ENCODE peak calls at places on chromosomes 12 and 14, in eight cellular contexts. One of them, this sample, is unnamed.
A peak's percentile ranks its signal among the peaks of the same experiment; 100 is the strongest.

GRCh38 chr12:122888232-122888752 is 7.6 kb downstream of the VPS37B start:
- DNase-seq in vagina: no peak
- DNase-seq in adrenal gland: peak; percentile 54
- DNase-seq in left ventricle myocardium inferior: peak; percentile 31
- DNase-seq in tibial nerve: no peak
- DNase-seq in GM06990: no peak
- DNase-seq in GM23248: peak; percentile 56
- DNase-seq in fibroblast of lung: peak; percentile 57
- DNase-seq in this sample: no peak

GRCh38 chr12:101667591-101667990 is 29.8 kb upstream of the CHPT1 start:
- DNase-seq in vagina: no peak
- DNase-seq in adrenal gland: no peak
- DNase-seq in left ventricle myocardium inferior: no peak
- DNase-seq in tibial nerve: no peak
- DNase-seq in GM06990: no peak
- DNase-seq in GM23248: no peak
- DNase-seq in fibroblast of lung: no peak
- DNase-seq in this sample: no peak

GRCh38 chr12:38162708-38163441 is 153.7 kb upstream of the ALG10B start:
- DNase-seq in vagina: no peak
- DNase-seq in adrenal gland: no peak
- DNase-seq in left ventricle myocardium inferior: no peak
- DNase-seq in tibial nerve: no peak
- DNase-seq in GM06990: no peak
- DNase-seq in GM23248: no peak
- DNase-seq in fibroblast of lung: no peak
- DNase-seq in this sample: no peak

GRCh38 chr12:111753144-111753881 is 13.4 kb upstream of the ALDH2 start:
- DNase-seq in vagina: no peak
- DNase-seq in adrenal gland: peak; percentile 86
- DNase-seq in left ventricle myocardium inferior: peak; percentile 61
- DNase-seq in tibial nerve: no peak
- DNase-seq in GM06990: no peak
- DNase-seq in GM23248: peak; percentile 64
- DNase-seq in fibroblast of lung: peak; percentile 76
- DNase-seq in this sample: peak; percentile 75

GRCh38 chr14:69708049-69708448 is 58.9 kb upstream of the SRSF5 start:
- DNase-seq in vagina: no peak
- DNase-seq in adrenal gland: no peak
- DNase-seq in left ventricle myocardium inferior: no peak
- DNase-seq in tibial nerve: no peak
- DNase-seq in GM06990: no peak
- DNase-seq in GM23248: no peak
- DNase-seq in fibroblast of lung: no peak
- DNase-seq in this sample: no peak

GRCh38 chr12:110498984-110499706 is 2.8 kb downstream of the VPS29 start:
- DNase-seq in vagina: no peak
- DNase-seq in adrenal gland: no peak
- DNase-seq in left ventricle myocardium inferior: no peak
- DNase-seq in tibial nerve: no peak
- DNase-seq in GM06990: no peak
- DNase-seq in GM23248: peak; percentile 69
- DNase-seq in fibroblast of lung: peak; percentile 22
- DNase-seq in this sample: no peak

GRCh38 chr12:96194901-96195844 is 998 bp downstream of the ELK3 start:
- DNase-seq in vagina: no peak
- DNase-seq in adrenal gland: peak; percentile 55
- DNase-seq in left ventricle myocardium inferior: peak; percentile 30
- DNase-seq in tibial nerve: no peak
- DNase-seq in GM06990: peak; percentile 57
- DNase-seq in GM23248: peak; percentile 93
- DNase-seq in fibroblast of lung: peak; percentile 89
- DNase-seq in this sample: peak; percentile 69

GRCh38 chr12:48794870-48795269 is 6.0 kb upstream of the ADCY6 start:
- DNase-seq in vagina: no peak
- DNase-seq in adrenal gland: no peak
- DNase-seq in left ventricle myocardium inferior: no peak
- DNase-seq in tibial nerve: no peak
- DNase-seq in GM06990: no peak
- DNase-seq in GM23248: peak; percentile 56
- DNase-seq in fibroblast of lung: no peak
- DNase-seq in this sample: no peak

GRCh38 chr14:75604979-75605825 is 26.8 kb downstream of the FLVCR2 start:
- DNase-seq in vagina: no peak
- DNase-seq in adrenal gland: peak; percentile 26
- DNase-seq in left ventricle myocardium inferior: peak; percentile 49
- DNase-seq in tibial nerve: peak; percentile 58
- DNase-seq in GM06990: no peak
- DNase-seq in GM23248: no peak
- DNase-seq in fibroblast of lung: peak; percentile 15
- DNase-seq in this sample: peak; percentile 41

GRCh38 chr12:94289551-94290312 is 141.4 kb downstream of the PLXNC1 start:
- DNase-seq in vagina: no peak
- DNase-seq in adrenal gland: peak; percentile 38
- DNase-seq in left ventricle myocardium inferior: no peak
- DNase-seq in tibial nerve: no peak
- DNase-seq in GM06990: no peak
- DNase-seq in GM23248: peak; percentile 80
- DNase-seq in fibroblast of lung: peak; percentile 78
- DNase-seq in this sample: no peak

GRCh38 chr14:104101086-104101621 is 15.7 kb downstream of the ASPG start:
- DNase-seq in vagina: no peak
- DNase-seq in adrenal gland: no peak
- DNase-seq in left ventricle myocardium inferior: peak; percentile 8
- DNase-seq in tibial nerve: no peak
- DNase-seq in GM06990: no peak
- DNase-seq in GM23248: no peak
- DNase-seq in fibroblast of lung: no peak
- DNase-seq in this sample: peak; percentile 63

GRCh38 chr14:67856806-67857205 is 37.2 kb downstream of the RAD51B start:
- DNase-seq in vagina: no peak
- DNase-seq in adrenal gland: no peak
- DNase-seq in left ventricle myocardium inferior: no peak
- DNase-seq in tibial nerve: no peak
- DNase-seq in GM06990: no peak
- DNase-seq in GM23248: no peak
- DNase-seq in fibroblast of lung: peak; percentile 20
- DNase-seq in this sample: no peak

GRCh38 chr14:89588840-89589296 is 171.8 kb upstream of the FOXN3 start:
- DNase-seq in vagina: no peak
- DNase-seq in adrenal gland: no peak
- DNase-seq in left ventricle myocardium inferior: no peak
- DNase-seq in tibial nerve: no peak
- DNase-seq in GM06990: no peak
- DNase-seq in GM23248: no peak
- DNase-seq in fibroblast of lung: peak; percentile 6
- DNase-seq in this sample: no peak

GRCh38 chr14:78399316-78399889 is 229.2 kb downstream of the NRXN3 start:
- DNase-seq in vagina: no peak
- DNase-seq in adrenal gland: no peak
- DNase-seq in left ventricle myocardium inferior: no peak
- DNase-seq in tibial nerve: no peak
- DNase-seq in GM06990: no peak
- DNase-seq in GM23248: peak; percentile 42
- DNase-seq in fibroblast of lung: peak; percentile 0
- DNase-seq in this sample: no peak

GRCh38 chr14:95092723-95093122 is 64.6 kb downstream of the DICER1 start:
- DNase-seq in vagina: no peak
- DNase-seq in adrenal gland: no peak
- DNase-seq in left ventricle myocardium inferior: no peak
- DNase-seq in tibial nerve: no peak
- DNase-seq in GM06990: no peak
- DNase-seq in GM23248: no peak
- DNase-seq in fibroblast of lung: no peak
- DNase-seq in this sample: no peak

GRCh38 chr14:95098984-95099599 is 58.2 kb downstream of the DICER1 start:
- DNase-seq in vagina: no peak
- DNase-seq in adrenal gland: peak; percentile 54
- DNase-seq in left ventricle myocardium inferior: peak; percentile 54
- DNase-seq in tibial nerve: peak; percentile 26
- DNase-seq in GM06990: no peak
- DNase-seq in GM23248: peak; percentile 88
- DNase-seq in fibroblast of lung: peak; percentile 74
- DNase-seq in this sample: peak; percentile 75

GRCh38 chr14:95097385-95097784 is 59.9 kb downstream of the DICER1 start:
- DNase-seq in vagina: no peak
- DNase-seq in adrenal gland: no peak
- DNase-seq in left ventricle myocardium inferior: no peak
- DNase-seq in tibial nerve: no peak
- DNase-seq in GM06990: no peak
- DNase-seq in GM23248: peak; percentile 37
- DNase-seq in fibroblast of lung: peak; percentile 58
- DNase-seq in this sample: no peak

GRCh38 chr14:95096476-95096875 is 60.9 kb downstream of the DICER1 start:
- DNase-seq in vagina: no peak
- DNase-seq in adrenal gland: no peak
- DNase-seq in left ventricle myocardium inferior: no peak
- DNase-seq in tibial nerve: no peak
- DNase-seq in GM06990: no peak
- DNase-seq in GM23248: no peak
- DNase-seq in fibroblast of lung: no peak
- DNase-seq in this sample: no peak

GRCh38 chr14:95095991-95096390 is 61.3 kb downstream of the DICER1 start:
- DNase-seq in vagina: no peak
- DNase-seq in adrenal gland: no peak
- DNase-seq in left ventricle myocardium inferior: no peak
- DNase-seq in tibial nerve: no peak
- DNase-seq in GM06990: no peak
- DNase-seq in GM23248: no peak
- DNase-seq in fibroblast of lung: no peak
- DNase-seq in this sample: no peak
- H3K4me3 ChIP-seq in vagina: no peak overlapping the region
- H3K4me3 ChIP-seq in adrenal gland: no peak overlapping the region
- H3K4me3 ChIP-seq in left ventricle myocardium inferior: no peak overlapping the region
- H3K4me3 ChIP-seq in tibial nerve: no peak overlapping the region
- H3K4me3 ChIP-seq in GM06990: no peak overlapping the region
- H3K4me3 ChIP-seq in GM23248: no peak overlapping the region
- H3K4me3 ChIP-seq in fibroblast of lung: no peak overlapping the region
- H3K4me3 ChIP-seq in this sample: no peak overlapping the region

GRCh38 chr12:121536058-121536928 is 44.5 kb downstream of the KDM2B start:
- DNase-seq in vagina: no peak
- DNase-seq in adrenal gland: peak; percentile 84
- DNase-seq in left ventricle myocardium inferior: peak; percentile 90
- DNase-seq in tibial nerve: peak; percentile 76
- DNase-seq in GM06990: peak; percentile 91
- DNase-seq in GM23248: peak; percentile 79
- DNase-seq in fibroblast of lung: peak; percentile 89
- DNase-seq in this sample: peak; percentile 95
- H3K4me3 ChIP-seq in vagina: peak overlapping the region; percentile 53
- H3K4me3 ChIP-seq in adrenal gland: peak overlapping the region; percentile 76
- H3K4me3 ChIP-seq in left ventricle myocardium inferior: peak overlapping the region; percentile 89
- H3K4me3 ChIP-seq in tibial nerve: peak overlapping the region; percentile 60
- H3K4me3 ChIP-seq in GM06990: peak overlapping the region; percentile 62
- H3K4me3 ChIP-seq in GM23248: peak overlapping the region; percentile 67
- H3K4me3 ChIP-seq in fibroblast of lung: peak overlapping the region; percentile 61
- H3K4me3 ChIP-seq in this sample: peak overlapping the region; percentile 88

GRCh38 chr12:132489078-132489601 is 811 bp upstream of the FBRSL1 start:
- DNase-seq in vagina: no peak
- DNase-seq in adrenal gland: no peak
- DNase-seq in left ventricle myocardium inferior: peak; percentile 41
- DNase-seq in tibial nerve: no peak
- DNase-seq in GM06990: peak; percentile 59
- DNase-seq in GM23248: peak; percentile 37
- DNase-seq in fibroblast of lung: no peak
- DNase-seq in this sample: no peak

GRCh38 chr12:132486576-132486975 is 3.4 kb upstream of the FBRSL1 start:
- DNase-seq in vagina: no peak
- DNase-seq in adrenal gland: no peak
- DNase-seq in left ventricle myocardium inferior: no peak
- DNase-seq in tibial nerve: no peak
- DNase-seq in GM06990: no peak
- DNase-seq in GM23248: no peak
- DNase-seq in fibroblast of lung: no peak
- DNase-seq in this sample: no peak

GRCh38 chr12:132489602-132490239 is at the start of gene FBRSL1:
- DNase-seq in vagina: no peak
- DNase-seq in adrenal gland: peak; percentile 92
- DNase-seq in left ventricle myocardium inferior: peak; percentile 89
- DNase-seq in tibial nerve: peak; percentile 79
- DNase-seq in GM06990: peak; percentile 85
- DNase-seq in GM23248: peak; percentile 96
- DNase-seq in fibroblast of lung: peak; percentile 84
- DNase-seq in this sample: peak; percentile 93

GRCh38 chr12:132487311-132487741 is 2.6 kb upstream of the FBRSL1 start:
- DNase-seq in vagina: no peak
- DNase-seq in adrenal gland: no peak
- DNase-seq in left ventricle myocardium inferior: no peak
- DNase-seq in tibial nerve: no peak
- DNase-seq in GM06990: no peak
- DNase-seq in GM23248: no peak
- DNase-seq in fibroblast of lung: no peak
- DNase-seq in this sample: no peak

GRCh38 chr12:132488127-132489077 is 1.5 kb upstream of the FBRSL1 start:
- DNase-seq in vagina: no peak
- DNase-seq in adrenal gland: no peak
- DNase-seq in left ventricle myocardium inferior: peak; percentile 61
- DNase-seq in tibial nerve: peak; percentile 33
- DNase-seq in GM06990: no peak
- DNase-seq in GM23248: no peak
- DNase-seq in fibroblast of lung: no peak
- DNase-seq in this sample: no peak
- H3K4me3 ChIP-seq in vagina: peak overlapping the region; percentile 92
- H3K4me3 ChIP-seq in adrenal gland: no peak overlapping the region
- H3K4me3 ChIP-seq in left ventricle myocardium inferior: peak overlapping the region; percentile 89
- H3K4me3 ChIP-seq in tibial nerve: no peak overlapping the region
- H3K4me3 ChIP-seq in GM06990: no peak overlapping the region
- H3K4me3 ChIP-seq in GM23248: no peak overlapping the region
- H3K4me3 ChIP-seq in fibroblast of lung: no peak overlapping the region
- H3K4me3 ChIP-seq in this sample: peak overlapping the region; percentile 79

GRCh38 chr12:98085360-98085759 is 430.0 kb upstream of the TMPO start:
- DNase-seq in vagina: no peak
- DNase-seq in adrenal gland: no peak
- DNase-seq in left ventricle myocardium inferior: no peak
- DNase-seq in tibial nerve: no peak
- DNase-seq in GM06990: no peak
- DNase-seq in GM23248: no peak
- DNase-seq in fibroblast of lung: no peak
- DNase-seq in this sample: no peak

GRCh38 chr12:98084391-98084790 is 431.0 kb upstream of the TMPO start:
- DNase-seq in vagina: no peak
- DNase-seq in adrenal gland: no peak
- DNase-seq in left ventricle myocardium inferior: no peak
- DNase-seq in tibial nerve: no peak
- DNase-seq in GM06990: no peak
- DNase-seq in GM23248: no peak
- DNase-seq in fibroblast of lung: no peak
- DNase-seq in this sample: no peak

GRCh38 chr12:98084950-98085349 is 430.4 kb upstream of the TMPO start:
- DNase-seq in vagina: no peak
- DNase-seq in adrenal gland: no peak
- DNase-seq in left ventricle myocardium inferior: no peak
- DNase-seq in tibial nerve: no peak
- DNase-seq in GM06990: no peak
- DNase-seq in GM23248: no peak
- DNase-seq in fibroblast of lung: no peak
- DNase-seq in this sample: no peak
- H3K4me3 ChIP-seq in vagina: no peak overlapping the region
- H3K4me3 ChIP-seq in adrenal gland: no peak overlapping the region
- H3K4me3 ChIP-seq in left ventricle myocardium inferior: no peak overlapping the region
- H3K4me3 ChIP-seq in tibial nerve: no peak overlapping the region
- H3K4me3 ChIP-seq in GM06990: no peak overlapping the region
- H3K4me3 ChIP-seq in GM23248: no peak overlapping the region
- H3K4me3 ChIP-seq in fibroblast of lung: no peak overlapping the region
- H3K4me3 ChIP-seq in this sample: no peak overlapping the region

This sample was measured in tibial artery.